ENCODE peak calls at places on chromosomes 13 and 19, in eight cellular contexts. F is HCT116, X is PC-3, J is hepatocyte, K is SK-N-SH, I is GM23338, R is neural progenitor cell, A is MM.1S. W is an unnamed sample.

GRCh38 chr13:46373623-46374022 is 13.4 kb downstream of the RUBCNL start:
- DNase-seq in I (no peak), A (no peak), F (no peak), R (no peak), J (peak), K (no peak), X (no peak), W (peak)

GRCh38 chr13:89695343-89696257 is 1651.9 kb upstream of the MIR17HG start:
- DNase-seq in A (peak), X (peak), R (peak), J (peak), I (peak), F (peak), K (peak), W (peak)

GRCh38 chr13:107847406-107847805 is 367.9 kb downstream of the LIG4 start:
- DNase-seq in K (no peak), X (no peak), R (peak), A (no peak), F (no peak), J (no peak), I (peak), W (no peak)

GRCh38 chr19:39405930-39406655 is 554 bp upstream of the ZFP36 start:
- DNase-seq in X (no peak), A (peak), R (no peak), K (no peak), I (peak), J (no peak), F (no peak), W (peak)

GRCh38 chr19:2186071-2186846 is 22.5 kb downstream of the DOT1L start:
- DNase-seq in X (no peak), F (no peak), A (no peak), K (no peak), R (peak), I (no peak), J (peak), W (no peak)

GRCh38 chr13:41060723-41061074 is 610 bp upstream of the WBP4 start:
- DNase-seq in X (peak), F (peak), I (peak), J (peak), A (peak), K (peak), R (peak), W (peak)

GRCh38 chr13:109401307-109401706 is 385.1 kb downstream of the IRS2 start:
- DNase-seq in R (no peak), F (no peak), X (no peak), I (peak), A (no peak), K (no peak), J (no peak), W (no peak)

GRCh38 chr13:106263801-106264200 is 271.7 kb downstream of the EFNB2 start:
- DNase-seq in J (no peak), X (no peak), R (no peak), I (no peak), A (no peak), K (no peak), F (no peak), W (no peak)

GRCh38 chr13:20231839-20232555 is at the start of gene GJB6:
- DNase-seq in I (peak), X (no peak), R (peak), F (no peak), K (peak), J (peak), A (no peak), W (no peak)

GRCh38 chr13:31733709-31734108 is 5.6 kb upstream of the RXFP2 start:
- DNase-seq in I (no peak), R (no peak), A (no peak), F (no peak), J (no peak), X (no peak), K (no peak), W (no peak)

GRCh38 chr19:42037649-42038048 is 32.4 kb downstream of the GRIK5 start:
- DNase-seq in J (no peak), A (no peak), F (no peak), X (no peak), K (no peak), R (no peak), I (no peak), W (no peak)

GRCh38 chr13:28859069-28859468 is 38.9 kb downstream of the MTUS2 start:
- DNase-seq in X (no peak), R (no peak), I (no peak), A (no peak), K (no peak), F (no peak), J (no peak), W (no peak)

GRCh38 chr13:41284512-41285288 is 21.3 kb upstream of the MTRF1 start:
- DNase-seq in I (no peak), K (no peak), F (peak), X (peak), J (no peak), A (no peak), R (no peak), W (no peak)

GRCh38 chr19:10568444-10568825 is 344 bp downstream of the CDKN2D start:
- DNase-seq in F (no peak), K (no peak), X (peak), I (peak), J (peak), A (peak), R (no peak), W (peak)
- TF ChIP-seq CTCF in F (no peak), K (no peak), X (no peak), I (peak), J (no peak), A (no peak), R (no peak), W (peak)

GRCh38 chr13:30681489-30682242 is 53.7 kb upstream of the ALOX5AP start:
- DNase-seq in K (peak), A (no peak), I (no peak), R (no peak), J (peak), X (no peak), F (no peak), W (no peak)

GRCh38 chr13:30685320-30685859 is 50.0 kb upstream of the ALOX5AP start:
- DNase-seq in R (no peak), F (no peak), K (no peak), J (peak), I (no peak), A (no peak), X (no peak), W (no peak)

GRCh38 chr13:30673669-30674521 is 56.2 kb downstream of the USPL1 start:
- DNase-seq in I (peak), F (peak), R (peak), X (peak), K (peak), J (peak), A (peak), W (peak)

GRCh38 chr13:30676672-30677071 is 58.7 kb upstream of the ALOX5AP start:
- DNase-seq in K (no peak), I (peak), X (peak), J (peak), R (no peak), F (no peak), A (no peak), W (no peak)

DNA sequence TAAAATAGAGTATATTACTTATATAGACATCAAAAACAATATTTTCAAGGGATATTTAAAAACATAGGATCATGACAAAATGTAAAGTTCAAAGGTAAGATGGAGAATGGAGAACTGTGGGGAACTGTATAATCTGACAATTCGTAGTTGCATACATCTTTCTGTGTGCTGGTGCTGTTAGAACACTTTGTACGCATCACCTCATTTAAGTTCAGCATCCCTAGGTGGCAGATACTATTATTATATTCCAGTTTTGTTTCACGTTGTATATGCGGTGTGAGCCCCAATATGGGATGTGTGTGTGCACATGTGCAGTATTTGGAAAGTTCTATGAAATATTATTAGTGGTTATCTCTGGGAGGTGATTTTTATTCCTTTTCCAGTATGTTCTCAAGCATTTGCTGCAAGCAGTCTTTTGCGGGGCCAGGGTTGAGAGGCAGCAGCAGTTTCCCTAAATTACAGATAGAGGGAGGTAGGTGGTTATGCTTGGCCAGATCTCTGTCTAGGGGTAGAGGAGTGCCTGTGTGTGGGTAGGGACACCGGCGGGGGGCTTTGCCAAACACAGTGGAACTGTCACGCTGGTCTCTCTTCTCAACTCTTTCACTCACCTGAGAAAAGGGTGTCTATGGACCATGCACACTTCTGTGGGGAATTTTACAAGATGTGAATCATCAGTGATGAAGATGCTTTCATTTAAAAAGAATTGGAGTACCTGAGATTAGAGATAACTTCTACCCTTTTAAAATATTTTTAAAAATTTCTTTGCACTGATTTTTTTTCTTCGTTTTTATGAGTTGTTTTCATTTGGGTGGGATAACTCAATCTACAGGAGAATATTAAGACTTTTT is 55.6 kb upstream of the ALOX5AP start:
- DNase-seq in X (peak), F (no peak), I (peak), K (peak), J (peak), R (peak), A (peak), W (peak)
- TF ChIP-seq EZH2phosphoT487 in X (no peak), F (no peak), I (no peak), K (no peak), J (no peak), R (no peak), A (no peak), W (no peak)

DNA sequence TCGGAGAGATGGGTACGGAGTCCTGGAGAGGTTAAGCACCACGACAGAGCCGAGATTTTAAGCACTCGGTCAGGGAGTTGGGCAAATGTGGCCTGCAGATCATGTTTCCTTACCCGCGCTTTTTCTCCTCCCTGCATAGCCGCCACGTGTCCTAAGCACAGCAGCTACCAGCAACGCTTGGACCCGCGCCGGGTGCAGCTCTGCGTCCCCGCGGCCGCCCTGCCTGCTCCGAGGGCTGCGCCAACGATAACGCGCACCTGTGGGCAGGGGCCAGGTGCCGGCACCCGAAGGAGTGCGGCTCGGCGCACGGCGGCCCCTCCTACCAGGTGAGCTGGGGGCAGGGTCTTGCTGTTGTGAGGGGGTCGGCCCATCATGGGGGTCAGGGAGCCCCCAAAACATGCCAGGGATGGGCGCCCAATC is 24.8 kb upstream of the FXYD3 start:
- DNase-seq in F (no peak), K (no peak), J (no peak), A (peak), R (peak), I (peak), X (no peak), W (no peak)
- H3K4me3 ChIP-seq in F (no peak), K (no peak), J (no peak), A (no peak), R (no peak), I (peak), X (peak), W (peak)

DNA sequence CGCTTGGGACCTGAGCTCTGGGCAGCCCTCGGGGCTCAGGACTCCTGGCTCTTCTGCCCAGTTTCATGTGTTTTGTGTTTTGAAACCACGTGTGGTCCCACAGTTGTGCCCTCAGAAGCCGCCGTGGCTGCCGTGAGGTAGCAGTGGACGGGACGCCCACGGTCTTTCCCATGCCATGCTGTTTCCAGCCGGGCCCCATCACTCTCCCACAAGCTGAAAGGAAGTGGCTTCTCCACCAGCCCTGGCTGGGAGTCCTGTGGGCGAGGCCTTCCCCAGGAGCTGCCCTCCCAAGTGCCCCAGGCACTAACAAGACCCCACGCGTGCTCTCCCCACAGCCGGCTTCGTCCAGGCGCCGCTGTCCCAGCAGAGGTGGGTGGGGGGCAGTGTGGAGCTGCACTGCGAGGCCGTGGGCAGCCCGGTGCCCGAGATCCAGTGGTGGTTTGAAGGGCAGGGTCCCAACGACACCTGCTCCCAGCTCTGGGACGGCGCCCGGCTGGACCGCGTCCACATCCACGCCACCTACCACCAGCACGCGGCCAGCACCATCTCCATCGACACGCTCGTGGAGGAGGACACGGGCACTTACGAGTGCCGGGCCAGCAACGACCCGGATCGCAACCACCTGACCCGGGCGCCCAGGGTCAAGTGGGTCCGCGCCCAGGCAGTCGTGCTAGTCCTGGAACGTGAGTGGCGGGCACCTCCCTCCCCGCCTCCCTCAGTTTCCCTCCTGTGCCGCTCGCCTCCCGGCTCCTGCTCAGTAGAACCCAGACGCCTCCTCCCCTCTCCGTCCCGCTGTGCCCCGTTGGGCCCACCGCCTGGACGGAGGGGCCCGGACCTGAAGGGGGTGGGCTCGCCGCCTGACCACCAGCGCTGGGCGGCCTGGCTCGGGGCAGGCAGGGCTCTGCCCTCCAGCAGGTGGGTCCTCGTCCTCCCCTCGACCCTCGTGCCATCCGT is 5.3 kb downstream of the BSG start:
- DNase-seq in A (no peak), J (no peak), X (no peak), K (no peak), R (no peak), I (peak), F (no peak), W (no peak)
- TF ChIP-seq CTCF in A (no peak), J (no peak), X (no peak), K (no peak), R (no peak), I (peak), F (peak), W (no peak)

DNA sequence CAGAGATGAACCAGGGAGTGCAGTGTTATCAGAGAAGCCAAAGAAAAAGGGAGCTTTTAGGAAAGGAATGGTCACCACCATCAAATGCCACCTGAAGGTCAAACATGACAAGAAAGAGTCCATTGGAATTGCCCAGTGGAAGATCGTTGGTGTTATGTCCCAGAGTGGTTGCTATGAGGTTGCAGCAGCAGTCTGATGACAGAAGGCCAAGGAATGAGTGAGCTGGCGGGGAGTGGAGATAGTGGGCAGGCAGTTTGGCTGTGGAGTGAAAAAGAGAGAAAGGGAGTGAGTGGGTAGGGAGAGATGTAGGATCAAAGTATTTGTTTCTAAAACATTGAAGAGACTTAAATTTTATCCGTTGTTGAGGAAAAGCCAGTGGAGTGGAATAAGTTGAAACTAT is 117.4 kb upstream of the WASF3 start:
- DNase-seq in R (no peak), F (no peak), K (no peak), A (no peak), X (no peak), I (no peak), J (no peak), W (no peak)
- TF ChIP-seq EZH2phosphoT487 in R (no peak), F (no peak), K (no peak), A (no peak), X (no peak), I (no peak), J (no peak), W (no peak)

GRCh38 chr19:46133101-46133627 is 8.7 kb upstream of the IGFL3 start:
- DNase-seq in A (no peak), K (no peak), X (peak), F (peak), R (peak), J (peak), I (peak), W (no peak)
- H3K4me3 ChIP-seq in A (no peak), K (peak), X (no peak), F (no peak), R (peak), J (no peak), I (peak), W (no peak)